ENCODE peak calls at places on chromosome 22, in seven cellular contexts. J, L, H, O, C, I and Z are unnamed samples.
A peak's percentile ranks its signal among the peaks of the same experiment; 100 is the strongest.

GRCh38 chr22:19177164-19178064 is 1.1 kb downstream of the SLC25A1 start:
- DNase-seq in J (no peak), L (no peak), H (no peak), O (no peak), C (no peak), I (no peak), Z (no peak)

GRCh38 chr22:46593211-46593676 is 26.9 kb upstream of the GRAMD4 start:
- DNase-seq in J (no peak), L (no peak), H (no peak), O (no peak), C (no peak), I (no peak), Z (no peak)

GRCh38 chr22:36356708-36357694 is 30.8 kb downstream of the MYH9 start:
- DNase-seq in J (peak; percentile 45), L (no peak), H (no peak), O (peak; percentile 47), C (no peak), I (no peak), Z (no peak)

GRCh38 chr22:17724678-17725464 is 49.4 kb downstream of the BID start:
- DNase-seq in J (no peak), L (no peak), H (no peak), O (no peak), C (no peak), I (no peak), Z (no peak)

GRCh38 chr22:49306632-49306975 is 521.1 kb downstream of the BRD1 start:
- DNase-seq in J (no peak), L (peak; percentile 5), H (no peak), O (no peak), C (no peak), I (no peak), Z (no peak)

GRCh38 chr22:45934659-45935341 is 42.2 kb downstream of the WNT7B start:
- DNase-seq in J (no peak), L (no peak), H (peak; percentile 70), O (no peak), C (no peak), I (peak; percentile 65), Z (no peak)

GRCh38 chr22:36846271-36846670 is 14.5 kb upstream of the NCF4 start:
- DNase-seq in J (no peak), L (no peak), H (no peak), O (no peak), C (no peak), I (no peak), Z (no peak)

GRCh38 chr22:41140365-41140957 is 48.1 kb downstream of the EP300 start:
- DNase-seq in J (no peak), L (no peak), H (no peak), O (no peak), C (no peak), I (no peak), Z (no peak)

GRCh38 chr22:39703890-39704658 is 133.5 kb downstream of the CACNA1I start:
- DNase-seq in J (no peak), L (no peak), H (no peak), O (no peak), C (no peak), I (peak; percentile 12), Z (no peak)

GRCh38 chr22:23213581-23214341 is 33.5 kb downstream of the BCR start:
- DNase-seq in J (no peak), L (no peak), H (no peak), O (no peak), C (no peak), I (no peak), Z (no peak)